ENCODE peak calls at places on chromosomes 6 and 20, in six cellular contexts. One of them, this sample, is unnamed.

GRCh38 chr20:48697845-48698491 is 129.8 kb downstream of the PREX1 start:
- DNase-seq in mesendoderm: no peak
- DNase-seq in HAP-1: peak; percentile 58
- DNase-seq in skeletal muscle cell: peak; percentile 32
- DNase-seq in RWPE1: peak; percentile 99
- DNase-seq in cortex of kidney: no peak
- DNase-seq in this sample: no peak

GRCh38 chr6:33344771-33345697 is 27.5 kb upstream of the ZBTB22 start:
- DNase-seq in RWPE1: peak; percentile 60
- DNase-seq in mesendoderm: peak; percentile 84
- DNase-seq in skeletal muscle cell: peak; percentile 49
- DNase-seq in cortex of kidney: no peak
- DNase-seq in HAP-1: peak; percentile 68
- DNase-seq in this sample: no peak

GRCh38 chr6:17945111-17945510 is 42.3 kb downstream of the KIF13A start:
- DNase-seq in HAP-1: no peak
- DNase-seq in RWPE1: no peak
- DNase-seq in cortex of kidney: no peak
- DNase-seq in mesendoderm: no peak
- DNase-seq in skeletal muscle cell: no peak
- DNase-seq in this sample: no peak

GRCh38 chr6:156687875-156688549 is 89.2 kb upstream of the ARID1B start:
- DNase-seq in skeletal muscle cell: no peak
- DNase-seq in cortex of kidney: no peak
- DNase-seq in RWPE1: no peak
- DNase-seq in mesendoderm: peak; percentile 84
- DNase-seq in HAP-1: peak; percentile 12
- DNase-seq in this sample: peak; percentile 1

GRCh38 chr6:13026557-13026956 is 301.8 kb downstream of the TBC1D7 start:
- DNase-seq in mesendoderm: peak; percentile 10
- DNase-seq in HAP-1: no peak
- DNase-seq in skeletal muscle cell: no peak
- DNase-seq in RWPE1: no peak
- DNase-seq in cortex of kidney: no peak
- DNase-seq in this sample: no peak

GRCh38 chr6:129609635-129610034 is 100.3 kb downstream of the ARHGAP18 start:
- DNase-seq in skeletal muscle cell: no peak
- DNase-seq in HAP-1: no peak
- DNase-seq in cortex of kidney: no peak
- DNase-seq in RWPE1: no peak
- DNase-seq in mesendoderm: no peak
- DNase-seq in this sample: no peak

GRCh38 chr6:36289281-36290018 is 19.6 kb downstream of the PNPLA1 start:
- DNase-seq in HAP-1: no peak
- DNase-seq in RWPE1: peak; percentile 85
- DNase-seq in skeletal muscle cell: no peak
- DNase-seq in cortex of kidney: no peak
- DNase-seq in mesendoderm: peak; percentile 93
- DNase-seq in this sample: peak; percentile 54

GRCh38 chr6:107731422-107732319 is 92.4 kb downstream of the SCML4 start:
- DNase-seq in RWPE1: no peak
- DNase-seq in skeletal muscle cell: no peak
- DNase-seq in cortex of kidney: no peak
- DNase-seq in mesendoderm: peak; percentile 7
- DNase-seq in HAP-1: no peak
- DNase-seq in this sample: no peak

This sample was measured in NT2/D1.